ENCODE peak calls at places on chromosomes 6 and 20, in five cellular contexts. P, O, Q, F and H are unnamed samples.

GRCh38 chr6:35260642-35261570 is 1.4 kb downstream of the ZNF76 start:
- DNase-seq in P (no peak), O (no peak), Q (no peak), F (no peak), H (peak; percentile 55)

GRCh38 chr6:42692151-42692911 is 30.1 kb downstream of the PRPH2 start:
- DNase-seq in P (peak; percentile 62), O (no peak), Q (peak; percentile 80), F (no peak), H (peak; percentile 59)

GRCh38 chr6:4349931-4350330 is 214.6 kb upstream of the ECI2 start:
- DNase-seq in P (no peak), O (no peak), Q (no peak), F (no peak), H (no peak)

GRCh38 chr20:43985121-43985520 is 70.5 kb downstream of the TOX2 start:
- DNase-seq in P (no peak), O (no peak), Q (no peak), F (no peak), H (no peak)

GRCh38 chr6:84428300-84428907 is 201.0 kb upstream of the CEP162 start:
- DNase-seq in P (no peak), O (peak; percentile 75), Q (peak; percentile 45), F (peak; percentile 49), H (peak; percentile 78)

GRCh38 chr6:137823826-137824501 is 43.1 kb upstream of the TNFAIP3 start:
- DNase-seq in P (no peak), O (peak; percentile 51), Q (peak; percentile 84), F (peak; percentile 56), H (peak; percentile 66)

GRCh38 chr20:50121858-50122271 is 8.9 kb upstream of the UBE2V1 start:
- DNase-seq in P (no peak), O (no peak), Q (peak; percentile 55), F (no peak), H (peak; percentile 80)

GRCh38 chr20:14307956-14308355 is 29.5 kb downstream of the FLRT3 start:
- DNase-seq in P (no peak), O (no peak), Q (no peak), F (no peak), H (no peak)

GRCh38 chr6:35096129-35096852 is 44.8 kb downstream of the TCP11 start:
- DNase-seq in P (peak; percentile 72), O (no peak), Q (peak; percentile 81), F (no peak), H (peak; percentile 83)

GRCh38 chr6:19866900-19867627 is 29.9 kb downstream of the ID4 start:
- DNase-seq in P (peak; percentile 60), O (no peak), Q (peak; percentile 55), F (no peak), H (no peak)

GRCh38 chr6:146990284-146990683 is 213.9 kb upstream of the STXBP5 start:
- DNase-seq in P (no peak), O (no peak), Q (peak; percentile 66), F (no peak), H (peak; percentile 85)

GRCh38 chr20:30175681-30176080 is 1081.8 kb upstream of the DEFB115 start:
- DNase-seq in P (no peak), O (no peak), Q (no peak), F (no peak), H (no peak)

GRCh38 chr6:166907871-166908806 is 48.2 kb downstream of the RNASET2 start:
- DNase-seq in P (no peak), O (no peak), Q (no peak), F (no peak), H (no peak)

GRCh38 chr20:22585786-22586493 is 1.6 kb upstream of the FOXA2 start:
- DNase-seq in P (no peak), O (no peak), Q (no peak), F (no peak), H (no peak)

DNA sequence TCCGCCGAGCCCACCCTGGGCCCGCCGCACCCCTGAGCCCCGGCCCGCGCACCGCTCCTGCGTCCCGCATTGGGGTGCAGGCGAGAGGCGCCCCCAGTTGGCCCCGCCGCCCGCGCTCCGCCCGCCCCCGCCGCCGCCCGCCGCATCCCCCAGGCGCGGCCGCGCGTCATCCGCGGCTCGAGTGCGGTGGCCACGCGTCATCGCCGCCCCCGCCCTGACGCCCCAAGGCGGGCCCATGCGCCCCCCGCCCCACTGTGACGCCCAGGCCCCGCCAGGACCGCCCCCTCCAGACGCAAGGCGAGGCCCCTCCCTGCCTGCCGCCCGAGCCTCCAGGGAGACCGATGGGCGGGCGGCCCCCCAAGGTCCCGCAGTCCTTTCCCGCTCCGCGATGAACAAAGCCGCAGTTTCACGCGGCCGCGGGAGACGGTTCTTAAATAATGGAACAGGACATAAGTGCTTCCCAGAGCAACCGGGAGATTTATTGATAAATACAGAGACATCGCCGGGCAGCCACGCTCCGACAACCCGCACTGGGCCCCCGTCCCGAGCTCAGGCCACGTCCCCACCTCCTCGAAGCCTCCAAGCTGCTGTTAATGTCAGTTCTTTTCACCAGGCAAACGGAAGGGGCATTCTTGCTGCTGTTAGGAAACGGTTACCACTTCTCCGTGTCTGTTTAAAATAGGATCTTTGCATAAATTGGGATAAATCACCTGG is at the start of gene ANKRD60:
- DNase-seq in P (no peak), O (peak; percentile 61), Q (peak; percentile 73), F (no peak), H (peak; percentile 34)
- H3K4me3 ChIP-seq in P (no peak within 1 kb of the TSS), O (peak within 1 kb of the TSS; percentile 32), Q (peak within 1 kb of the TSS; percentile 35), F (peak within 1 kb of the TSS; percentile 48), H (peak within 1 kb of the TSS; percentile 43)

DNA sequence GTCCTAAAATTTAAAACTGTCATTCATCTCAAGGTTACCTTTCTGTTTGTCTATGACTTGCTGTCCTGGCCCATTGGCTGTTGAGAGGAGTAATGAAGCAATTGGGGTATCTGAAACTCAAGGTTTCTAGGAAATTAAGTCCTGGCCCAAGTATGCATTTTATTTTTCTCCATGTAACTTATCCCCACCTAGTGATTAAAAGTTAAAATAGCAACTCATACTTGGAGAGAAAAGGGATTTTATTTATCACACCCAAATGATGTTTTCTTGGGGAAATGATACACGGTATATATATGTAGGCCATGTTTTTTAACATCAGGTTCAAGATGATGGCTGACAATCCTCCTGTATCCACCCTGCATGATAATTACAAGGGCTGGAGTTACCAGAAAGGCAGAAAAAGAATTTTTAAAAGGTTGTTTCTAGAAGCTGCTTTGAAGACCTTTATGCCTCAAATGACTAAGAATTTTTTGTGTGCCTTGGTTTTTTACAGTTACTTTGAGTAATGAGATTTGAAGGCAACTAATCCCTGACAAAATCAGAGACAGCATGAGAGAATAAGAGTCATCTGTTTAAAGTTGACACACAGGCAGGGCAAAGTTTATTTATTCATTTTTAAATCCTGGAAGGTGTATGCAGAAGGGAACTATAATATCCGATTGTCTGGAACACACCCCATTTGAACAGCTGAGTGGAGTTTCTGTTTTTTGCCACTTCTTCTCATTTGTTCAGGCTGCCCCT is 28.9 kb upstream of the C6orf58 start:
- DNase-seq in P (no peak), O (no peak), Q (peak; percentile 17), F (no peak), H (peak; percentile 32)
- TF ChIP-seq CTCF in P (peak; percentile 45), O (peak; percentile 36), Q (peak; percentile 46), F (no peak), H (peak; percentile 46)

DNA sequence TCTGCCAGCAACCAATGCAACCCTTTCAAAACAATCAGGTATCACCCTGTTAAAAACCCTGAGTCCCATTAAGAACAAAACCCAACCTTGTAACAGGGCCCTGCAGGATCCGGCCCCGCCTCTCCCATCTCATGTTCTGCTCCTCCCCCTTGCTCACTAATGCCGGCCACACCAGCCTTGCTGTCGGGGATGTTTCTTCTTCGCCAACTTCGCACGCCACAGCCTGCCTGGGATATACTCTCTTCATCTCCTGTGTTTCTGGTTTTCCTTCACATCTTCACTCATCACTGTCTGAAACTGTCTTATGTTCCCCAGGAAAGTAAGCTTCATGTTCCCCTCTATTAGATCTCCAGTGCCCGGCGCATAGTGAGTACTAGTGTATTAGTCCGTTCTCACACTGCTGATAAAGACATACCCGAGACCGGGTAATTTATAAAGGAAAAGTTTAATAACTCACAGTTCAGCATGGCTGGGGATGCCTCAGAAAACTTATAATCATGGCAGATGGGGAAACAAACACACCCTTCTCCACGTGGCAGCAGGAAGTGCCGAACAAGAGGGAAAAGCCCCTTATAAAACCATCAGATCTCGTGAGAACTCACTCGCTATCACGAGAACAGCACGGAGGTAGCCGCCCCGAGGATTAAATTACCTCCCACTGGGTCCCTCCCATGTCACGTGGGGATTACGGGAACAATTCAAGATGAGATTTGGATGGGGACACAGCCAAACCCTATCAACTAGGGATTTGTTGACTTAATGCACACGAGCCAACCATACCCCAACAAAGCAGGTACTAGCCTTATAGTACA is 5.1 kb downstream of the TP53RK start:
- DNase-seq in P (no peak), O (peak; percentile 81), Q (peak; percentile 80), F (peak; percentile 33), H (peak; percentile 79)
- H3K4me3 ChIP-seq in P (peak overlapping the region; percentile 50), O (peak overlapping the region; percentile 45), Q (peak overlapping the region; percentile 71), F (peak overlapping the region; percentile 50), H (peak overlapping the region; percentile 72)

GRCh38 chr20:63689046-63690000 is 7.1 kb upstream of the TNFRSF6B start:
- DNase-seq in P (no peak), O (no peak), Q (no peak), F (no peak), H (no peak)
- TF ChIP-seq CTCF in P (no peak), O (no peak), Q (no peak), F (no peak), H (no peak)

GRCh38 chr6:144320746-144321145 is 35.6 kb downstream of the UTRN start:
- DNase-seq in P (no peak), O (no peak), Q (no peak), F (no peak), H (no peak)
- H3K4me3 ChIP-seq in P (no peak overlapping the region), O (no peak overlapping the region), Q (no peak overlapping the region), F (no peak overlapping the region), H (no peak overlapping the region)